ENCODE peak calls at places on chromosomes 12 and 14, in five cellular contexts. I, A, S, F and Q are unnamed samples.

GRCh38 chr12:116033765-116034164 is 243.7 kb downstream of the MED13L start:
- DNase-seq in S (no peak), A (no peak), F (no peak), I (no peak), Q (no peak)

GRCh38 chr14:56159066-56159465 is 40.9 kb downstream of the PELI2 start:
- DNase-seq in A (no peak), I (no peak), S (no peak), F (no peak), Q (no peak)

GRCh38 chr14:69666698-69667211 is 55.4 kb downstream of the SUSD6 start:
- DNase-seq in A (no peak), F (no peak), S (no peak), I (no peak), Q (no peak)

GRCh38 chr14:59020382-59020781 is 168.1 kb upstream of the DAAM1 start:
- DNase-seq in A (no peak), F (peak), I (no peak), S (no peak), Q (no peak)

GRCh38 chr12:49983892-49984291 is 11.1 kb downstream of the AQP6 start:
- DNase-seq in I (no peak), S (peak), A (no peak), F (peak), Q (no peak)

GRCh38 chr12:87849074-87849473 is 180.1 kb downstream of the C12orf50 start:
- DNase-seq in F (no peak), A (no peak), S (no peak), I (no peak), Q (no peak)

GRCh38 chr12:53352331-53353258 is 16.4 kb upstream of the SP7 start:
- DNase-seq in A (peak), F (peak), I (peak), S (peak), Q (peak)

GRCh38 chr12:82627799-82628198 is 58.9 kb upstream of the TMTC2 start:
- DNase-seq in I (no peak), S (no peak), F (no peak), A (peak), Q (no peak)

GRCh38 chr12:13595536-13596450 is 385.6 kb downstream of the GRIN2B start:
- DNase-seq in I (no peak), A (no peak), F (no peak), S (no peak), Q (no peak)

GRCh38 chr12:113222730-113223531 is 1.7 kb downstream of the TPCN1 start:
- DNase-seq in I (no peak), A (peak), S (peak), F (peak), Q (peak)

GRCh38 chr12:123705935-123706334 is 6.2 kb upstream of the ATP6V0A2 start:
- DNase-seq in S (no peak), A (peak), F (no peak), I (no peak), Q (no peak)

GRCh38 chr14:105682956-105683570 is 156.7 kb downstream of the TMEM121 start:
- DNase-seq in A (no peak), F (no peak), I (no peak), S (no peak), Q (no peak)

GRCh38 chr12:76144253-76144564 is 59.7 kb upstream of the NAP1L1 start:
- DNase-seq in I (no peak), A (no peak), F (no peak), S (no peak), Q (no peak)

GRCh38 chr14:60294670-60295069 is 45.6 kb downstream of the PPM1A start:
- DNase-seq in S (no peak), I (no peak), A (no peak), F (no peak), Q (no peak)

GRCh38 chr14:64952598-64953309 is 10.2 kb upstream of the GPX2 start:
- DNase-seq in S (no peak), F (no peak), A (no peak), I (no peak), Q (no peak)

GRCh38 chr14:31466554-31466953 is 9.2 kb upstream of the DTD2 start:
- DNase-seq in F (no peak), S (no peak), A (no peak), I (no peak), Q (no peak)

GRCh38 chr12:80936353-80936641 is 1.4 kb downstream of the LIN7A start:
- DNase-seq in A (no peak), F (peak), S (no peak), I (peak), Q (no peak)
- H3K4me3 ChIP-seq in A (peak), F (peak), S (peak), I (peak), Q (peak)

DNA sequence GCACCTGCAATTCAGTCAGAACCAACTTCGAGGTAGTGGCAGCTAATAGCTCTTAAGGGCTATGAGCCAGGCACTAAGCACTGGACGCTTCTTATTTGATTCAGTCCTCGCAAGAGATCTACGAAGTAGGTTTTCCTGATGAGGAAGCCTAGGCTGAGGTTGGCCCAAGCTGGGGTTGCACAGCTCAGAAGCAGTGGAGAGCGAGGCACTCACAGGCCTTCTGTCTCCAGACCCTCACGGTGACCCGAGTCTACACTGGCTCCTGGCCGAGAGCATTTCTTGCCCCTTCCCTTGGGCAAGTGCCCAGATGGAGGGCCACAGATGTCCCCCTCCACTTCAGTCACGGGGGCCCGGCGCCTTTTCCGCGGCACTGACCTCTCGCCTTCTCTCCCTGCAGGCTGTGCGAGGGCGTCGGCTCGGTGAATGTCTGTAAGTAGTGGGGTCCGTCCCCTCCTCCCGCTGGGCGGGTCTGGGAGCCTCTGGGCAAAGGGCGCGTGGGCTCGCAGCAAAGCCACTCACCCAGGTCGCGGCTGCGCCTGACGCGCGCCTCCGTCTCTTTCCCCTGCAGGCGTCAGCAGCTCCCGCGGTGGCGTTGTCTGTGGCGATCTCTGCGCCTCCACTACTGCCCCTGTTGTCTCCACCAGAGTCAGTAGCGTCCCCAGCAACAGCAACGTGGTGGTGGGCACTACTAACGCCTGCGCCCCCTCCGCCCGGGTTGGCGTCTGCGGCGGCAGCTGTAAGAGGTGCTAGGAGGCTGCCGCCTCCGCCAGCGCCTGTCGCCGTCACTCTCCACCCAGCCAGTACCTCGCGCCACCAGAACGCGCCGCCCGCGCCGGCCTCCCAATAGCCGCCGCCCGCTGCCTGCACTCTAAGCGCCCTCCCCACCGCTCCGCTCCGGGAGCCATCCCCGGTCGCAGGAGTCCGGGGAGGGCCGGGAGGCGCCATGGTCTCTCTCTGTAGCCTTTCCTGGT is 13.1 kb downstream of the KRT83 start:
- DNase-seq in A (no peak), I (peak), S (no peak), F (peak), Q (no peak)
- H3K4me3 ChIP-seq in A (peak), I (peak), S (peak), F (peak), Q (peak)

DNA sequence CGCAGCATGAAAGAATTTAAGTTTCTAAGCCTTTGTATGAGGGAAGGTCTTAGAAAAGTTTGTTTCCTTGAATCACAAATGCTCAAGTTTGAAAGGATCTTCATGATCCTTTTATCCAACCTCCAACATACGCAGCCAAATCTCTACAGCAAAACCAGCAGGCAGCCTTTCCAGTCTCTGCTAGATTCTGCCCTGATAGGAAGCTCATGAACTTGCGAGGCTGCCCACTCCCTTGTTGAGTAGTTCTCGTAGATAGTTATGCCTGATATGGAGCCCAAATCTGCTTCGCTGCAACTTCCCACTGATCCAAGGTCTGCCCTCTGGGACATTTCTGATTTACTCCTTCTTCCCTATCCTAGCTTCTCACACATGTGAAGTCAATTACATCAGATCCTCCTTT is 272.9 kb downstream of the EGLN3 start:
- DNase-seq in S (no peak), A (no peak), F (no peak), I (no peak), Q (no peak)
- H3K4me3 ChIP-seq in S (no peak), A (no peak), F (no peak), I (no peak), Q (no peak)

GRCh38 chr14:50828738-50829471 is 2.1 kb downstream of the NIN start:
- DNase-seq in A (no peak), S (no peak), I (no peak), F (no peak), Q (no peak)
- H3K4me3 ChIP-seq in A (no peak), S (peak), I (peak), F (peak), Q (peak)

GRCh38 chr12:94082690-94083089 is 65.7 kb upstream of the PLXNC1 start:
- DNase-seq in A (no peak), I (no peak), S (no peak), F (no peak), Q (no peak)
- H3K4me3 ChIP-seq in A (no peak), I (no peak), S (no peak), F (no peak), Q (no peak)

GRCh38 chr12:57836442-57837375 is 9.8 kb downstream of the CTDSP2 start:
- DNase-seq in F (peak), I (peak), A (no peak), S (peak), Q (peak)

GRCh38 chr12:57837779-57838562 is 8.6 kb downstream of the CTDSP2 start:
- DNase-seq in I (no peak), A (no peak), F (peak), S (no peak), Q (peak)

GRCh38 chr12:57839996-57840395 is 6.5 kb downstream of the CTDSP2 start:
- DNase-seq in F (no peak), S (no peak), A (no peak), I (peak), Q (no peak)

GRCh38 chr12:57840701-57841100 is 5.8 kb downstream of the CTDSP2 start:
- DNase-seq in A (peak), I (peak), F (no peak), S (no peak), Q (peak)

DNA sequence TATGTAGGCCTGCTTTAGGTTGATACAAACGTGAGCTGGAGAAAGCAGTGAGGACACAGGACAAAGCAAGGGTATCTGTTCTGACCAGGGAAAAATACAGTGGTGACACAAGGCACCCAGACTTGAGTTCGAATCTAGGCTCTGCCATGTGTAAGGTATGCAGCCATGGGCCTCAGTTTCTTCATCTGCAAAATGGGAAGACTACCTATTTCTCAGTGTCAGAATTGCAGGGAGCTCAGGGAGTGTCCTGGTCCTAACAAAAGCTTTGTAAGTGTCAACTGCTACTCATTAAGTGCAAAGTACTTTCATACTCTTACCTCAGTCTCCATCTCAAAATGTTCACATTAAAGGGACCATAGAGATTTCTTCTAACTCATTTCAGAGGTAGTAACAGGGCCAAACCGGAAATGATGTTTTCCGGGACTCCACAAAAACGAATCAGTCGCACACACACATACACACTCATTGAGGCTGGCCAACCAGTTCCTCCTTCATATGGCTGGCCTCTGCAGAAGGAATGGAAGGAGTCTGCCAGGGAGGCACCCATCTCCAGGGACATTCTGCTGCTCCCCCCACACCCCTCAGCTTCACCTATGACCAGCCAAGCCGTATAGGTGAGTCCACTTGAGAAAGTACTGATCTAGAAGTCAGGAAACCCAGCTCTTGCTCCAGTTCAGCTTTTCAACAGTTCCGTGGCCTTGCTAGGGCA is 7.8 kb downstream of the CTDSP2 start:
- DNase-seq in I (no peak), S (no peak), F (no peak), A (no peak), Q (no peak)
- H3K4me3 ChIP-seq in I (no peak), S (no peak), F (no peak), A (no peak), Q (no peak)

DNA sequence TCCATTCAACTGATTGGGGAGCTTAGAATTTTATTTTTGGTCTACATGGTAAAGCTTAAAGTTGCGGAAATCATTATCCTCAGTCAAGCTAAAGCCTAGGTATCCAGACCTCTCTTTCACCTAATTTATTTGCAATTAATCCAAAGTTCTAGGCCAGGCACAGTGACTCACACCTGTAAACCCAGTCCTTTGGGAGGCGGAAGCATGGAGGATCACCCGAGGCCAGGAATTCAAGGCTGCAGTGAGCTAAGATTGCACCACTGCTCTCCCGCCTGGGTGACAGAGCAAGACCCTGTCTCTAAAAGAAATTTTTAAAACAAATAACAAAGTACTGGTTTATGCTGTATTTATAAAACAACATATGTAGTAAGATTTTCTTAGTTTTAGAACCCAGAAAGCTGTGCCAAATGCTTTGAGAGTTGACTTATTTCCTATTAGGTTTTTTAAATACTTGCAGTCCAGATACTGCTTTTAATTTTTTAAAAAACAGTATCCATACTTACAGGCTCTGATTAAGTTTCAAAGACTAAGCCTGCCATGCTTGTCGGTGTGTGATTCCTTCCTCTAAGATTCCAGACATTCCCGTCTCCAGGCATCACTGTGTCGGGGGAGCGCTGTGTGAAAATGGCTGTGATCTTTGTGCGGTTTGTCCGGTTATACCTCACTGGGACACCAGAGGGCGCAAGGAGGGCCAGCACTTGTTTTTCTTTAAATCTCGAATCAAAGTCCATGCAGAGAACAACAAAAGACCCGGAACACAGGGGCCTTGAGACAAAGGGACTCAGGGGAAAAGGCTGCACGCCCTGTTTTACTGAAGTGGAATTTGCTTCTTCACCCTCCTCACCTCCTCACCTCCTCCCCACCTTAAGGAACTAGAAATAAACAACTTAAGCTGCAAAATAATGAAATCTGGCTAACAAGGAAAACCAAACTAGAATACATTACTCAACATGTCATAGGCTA is 24.6 kb upstream of the TMPO start:
- DNase-seq in F (peak), S (peak), A (peak), I (peak), Q (peak)
- H3K4me3 ChIP-seq in F (no peak), S (no peak), A (peak), I (peak), Q (no peak)

GRCh38 chr14:93028724-93029076 is 87.0 kb downstream of the ITPK1 start:
- DNase-seq in I (no peak), S (no peak), A (no peak), F (no peak), Q (no peak)
- H3K4me3 ChIP-seq in I (no peak), S (no peak), A (no peak), F (no peak), Q (no peak)

DNA sequence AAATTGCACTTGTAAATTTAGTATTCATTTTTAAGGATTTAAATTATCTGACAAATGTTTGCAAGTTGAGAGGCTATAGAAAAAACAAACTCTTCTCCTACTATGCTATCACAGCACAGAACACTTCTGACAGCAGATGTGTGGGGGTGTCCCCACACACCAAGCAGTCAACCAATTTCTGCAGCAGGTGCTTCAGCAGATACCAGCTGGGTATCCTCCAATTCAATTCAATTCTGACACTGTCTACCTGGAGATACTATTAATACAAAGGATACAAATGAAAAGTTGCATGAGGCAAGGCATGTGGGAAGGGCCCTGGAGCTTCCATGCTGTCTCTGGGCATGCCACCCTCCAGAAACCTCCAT is 35.1 kb downstream of the PCNX1 start:
- DNase-seq in A (no peak), I (no peak), S (no peak), F (no peak), Q (no peak)
- H3K4me3 ChIP-seq in A (no peak), I (no peak), S (no peak), F (no peak), Q (no peak)